ENCODE peak calls at places on chromosomes 3 and 15, in ten cellular contexts. I, K, S, B, X, V, P, Z, G and N are unnamed samples. For H3K27me3, the result is how much of the 10 kb centered on the place peaks cover.

GRCh38 chr3:52880047-52880446 is 17.3 kb downstream of the STIMATE start:
- DNase-seq in I (no peak), G (no peak), S (no peak), P (no peak), K (no peak), X (no peak), V (no peak), Z (no peak), B (no peak), N (no peak)

GRCh38 chr3:113696658-113697191 is 283 bp upstream of the USF3 start:
- DNase-seq in I (peak), B (peak), P (peak), X (peak), V (peak), G (peak), S (peak), K (peak), Z (peak), N (peak)

GRCh38 chr3:125107861-125108567 is 52.2 kb upstream of the HEG1 start:
- DNase-seq in G (no peak), X (peak), V (no peak), S (peak), Z (no peak), P (no peak), I (no peak), K (peak), B (no peak), N (peak)

GRCh38 chr3:52324676-52325075 is 8.6 kb downstream of the DNAH1 start:
- DNase-seq in K (no peak), V (no peak), G (no peak), X (no peak), P (no peak), Z (no peak), B (no peak), I (no peak), S (no peak), N (no peak)

GRCh38 chr3:72223116-72223515 is 438.2 kb upstream of the PROK2 start:
- DNase-seq in G (no peak), V (no peak), I (no peak), Z (no peak), P (no peak), X (no peak), K (no peak), B (no peak), S (no peak), N (no peak)

GRCh38 chr3:89504432-89504831 is 397.0 kb downstream of the EPHA3 start:
- DNase-seq in G (no peak), I (no peak), X (no peak), P (no peak), K (no peak), V (no peak), S (no peak), B (no peak), Z (no peak), N (no peak)

GRCh38 chr15:34603095-34603494 is 19.6 kb upstream of the GOLGA8B start:
- DNase-seq in V (no peak), P (peak), G (no peak), X (no peak), B (no peak), I (no peak), Z (no peak), S (no peak), K (no peak), N (no peak)

GRCh38 chr3:171383206-171384018 is 76.8 kb downstream of the TNIK start:
- DNase-seq in Z (no peak), X (no peak), G (no peak), V (no peak), B (no peak), I (no peak), S (peak), P (no peak), K (peak), N (no peak)

GRCh38 chr15:63950911-63951481 is 95.3 kb downstream of the DAPK2 start:
- DNase-seq in S (peak), P (no peak), V (no peak), G (no peak), B (no peak), X (no peak), K (peak), Z (no peak), I (no peak), N (no peak)

GRCh38 chr15:29055876-29056275 is 170.1 kb downstream of the APBA2 start:
- DNase-seq in K (no peak), Z (no peak), V (no peak), P (no peak), B (no peak), X (peak), S (no peak), I (no peak), G (no peak), N (no peak)

GRCh38 chr3:21779909-21780308 is 28.9 kb upstream of the ZNF385D start:
- DNase-seq in S (peak), I (no peak), K (no peak), Z (no peak), B (no peak), X (no peak), V (no peak), G (no peak), P (no peak), N (no peak)

GRCh38 chr3:116179091-116179490 is 266.2 kb downstream of the LSAMP start:
- DNase-seq in S (peak), Z (no peak), G (no peak), P (no peak), I (no peak), V (no peak), X (no peak), K (no peak), B (no peak), N (no peak)

GRCh38 chr15:92322566-92323355 is 70.9 kb upstream of the ST8SIA2 start:
- DNase-seq in G (no peak), V (no peak), I (no peak), K (no peak), X (no peak), Z (no peak), B (no peak), S (no peak), P (no peak), N (no peak)

GRCh38 chr15:59687831-59688230 is 1.3 kb downstream of the BNIP2 start:
- DNase-seq in K (peak), I (no peak), G (no peak), Z (no peak), V (no peak), B (no peak), X (no peak), P (peak), S (peak), N (no peak)

GRCh38 chr15:31060429-31061140 is 40.9 kb downstream of the TRPM1 start:
- DNase-seq in X (no peak), B (no peak), K (no peak), P (no peak), V (no peak), Z (no peak), I (no peak), S (no peak), G (no peak), N (no peak)

GRCh38 chr15:41018534-41018933 is 65.3 kb downstream of the CHAC1 start:
- DNase-seq in I (no peak), G (no peak), P (peak), V (peak), X (no peak), B (peak), K (no peak), Z (no peak), S (peak), N (no peak)

GRCh38 chr3:86987421-86987715 is 3.6 kb downstream of the VGLL3 start:
- DNase-seq in V (no peak), G (no peak), P (no peak), Z (no peak), K (no peak), S (no peak), B (no peak), I (no peak), X (no peak), N (no peak)

GRCh38 chr3:86989611-86990010 is 1.3 kb downstream of the VGLL3 start:
- DNase-seq in X (no peak), G (no peak), Z (no peak), I (no peak), B (no peak), K (no peak), S (peak), V (no peak), P (no peak), N (no peak)

GRCh38 chr3:86990171-86990733 is 697 bp downstream of the VGLL3 start:
- DNase-seq in I (no peak), X (peak), B (peak), P (peak), Z (no peak), K (no peak), S (peak), V (no peak), G (peak), N (no peak)

GRCh38 chr3:86988235-86988634 is 2.7 kb downstream of the VGLL3 start:
- DNase-seq in G (no peak), V (no peak), P (no peak), I (no peak), S (peak), Z (no peak), B (no peak), X (no peak), K (peak), N (no peak)

DNA sequence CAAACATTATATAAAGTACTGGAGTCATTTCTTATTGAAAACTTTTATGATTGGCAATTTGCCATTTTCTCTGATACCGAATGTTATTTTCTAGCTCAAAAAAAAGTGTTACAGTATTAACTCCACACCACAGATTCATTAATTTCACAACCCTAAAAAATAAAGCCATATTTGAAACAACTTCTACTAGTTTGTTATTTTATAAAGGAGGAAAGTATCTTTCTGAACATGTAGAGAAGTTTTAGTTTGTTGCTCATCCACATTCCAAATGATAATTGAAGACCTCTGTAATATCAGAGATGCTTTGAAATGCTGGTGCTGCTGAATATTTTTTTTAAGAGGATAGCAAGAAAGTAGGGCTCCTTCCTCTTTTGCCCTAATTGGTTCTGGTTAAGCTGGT is 2.0 kb downstream of the VGLL3 start:
- DNase-seq in Z (no peak), P (no peak), K (no peak), V (no peak), S (peak), B (no peak), I (no peak), G (no peak), X (no peak), N (no peak)
- H3K4me3 ChIP-seq in Z (peak), P (no peak), K (peak), V (peak), S (peak), B (no peak), I (peak), G (no peak), X (peak), N (no peak)

DNA sequence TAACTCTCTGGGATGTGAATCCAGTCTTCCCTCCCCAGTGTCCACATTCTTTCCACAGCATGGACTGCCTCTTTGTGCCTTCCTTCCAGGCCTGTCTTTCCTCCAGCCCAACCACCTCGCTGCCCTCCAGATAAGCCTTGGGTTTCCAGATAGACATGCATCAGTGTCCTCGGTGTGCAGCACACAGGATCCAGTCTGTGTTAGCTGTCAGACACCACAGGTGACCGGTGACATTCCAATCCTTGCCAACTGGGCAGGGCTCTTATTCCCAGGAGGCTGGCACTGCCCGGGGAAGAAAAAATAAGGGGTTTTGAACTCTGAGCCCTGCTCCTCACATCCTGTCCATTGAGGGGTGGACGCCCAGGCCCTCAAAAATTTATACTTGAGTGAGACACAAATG is 6.0 kb upstream of the SLC6A1 start:
- DNase-seq in B (no peak), S (no peak), G (no peak), P (no peak), X (no peak), I (no peak), Z (no peak), V (no peak), K (no peak), N (no peak)
- H3K27me3 ChIP-seq in B (half or more), S (under half), G (under half), P (under half), X (under half), I (under half), Z (under half), V (under half), K (under half), N (under half)

GRCh38 chr3:117995795-117996194 is 1038.9 kb downstream of the IGSF11 start:
- DNase-seq in P (no peak), V (no peak), S (no peak), I (no peak), G (no peak), Z (no peak), X (no peak), B (no peak), K (no peak), N (no peak)
- H3K4me3 ChIP-seq in P (no peak), V (no peak), S (peak), I (no peak), G (no peak), Z (peak), X (no peak), B (no peak), K (no peak), N (no peak)

GRCh38 chr3:58690490-58690889 is 23.9 kb upstream of the FAM3D start:
- DNase-seq in X (no peak), S (no peak), V (no peak), I (no peak), Z (no peak), G (no peak), K (no peak), P (no peak), B (no peak), N (no peak)

GRCh38 chr3:58693929-58694850 is 27.6 kb upstream of the FAM3D start:
- DNase-seq in Z (no peak), V (no peak), X (no peak), B (no peak), K (no peak), G (no peak), P (no peak), S (no peak), I (no peak), N (no peak)

GRCh38 chr3:58692484-58692883 is 25.9 kb upstream of the FAM3D start:
- DNase-seq in I (no peak), V (no peak), S (no peak), K (no peak), X (no peak), P (no peak), G (no peak), Z (no peak), B (no peak), N (no peak)

GRCh38 chr3:58688563-58688962 is 22.0 kb upstream of the FAM3D start:
- DNase-seq in K (no peak), I (no peak), B (no peak), X (no peak), G (no peak), Z (no peak), P (no peak), S (no peak), V (peak), N (no peak)

GRCh38 chr3:58691997-58692396 is 25.4 kb upstream of the FAM3D start:
- DNase-seq in P (no peak), I (no peak), G (no peak), Z (no peak), X (no peak), S (peak), B (no peak), K (no peak), V (no peak), N (no peak)
- H3K27me3 ChIP-seq in P (under half), I (under half), G (under half), Z (under half), X (under half), S (under half), B (under half), K (under half), V (under half), N (under half)

DNA sequence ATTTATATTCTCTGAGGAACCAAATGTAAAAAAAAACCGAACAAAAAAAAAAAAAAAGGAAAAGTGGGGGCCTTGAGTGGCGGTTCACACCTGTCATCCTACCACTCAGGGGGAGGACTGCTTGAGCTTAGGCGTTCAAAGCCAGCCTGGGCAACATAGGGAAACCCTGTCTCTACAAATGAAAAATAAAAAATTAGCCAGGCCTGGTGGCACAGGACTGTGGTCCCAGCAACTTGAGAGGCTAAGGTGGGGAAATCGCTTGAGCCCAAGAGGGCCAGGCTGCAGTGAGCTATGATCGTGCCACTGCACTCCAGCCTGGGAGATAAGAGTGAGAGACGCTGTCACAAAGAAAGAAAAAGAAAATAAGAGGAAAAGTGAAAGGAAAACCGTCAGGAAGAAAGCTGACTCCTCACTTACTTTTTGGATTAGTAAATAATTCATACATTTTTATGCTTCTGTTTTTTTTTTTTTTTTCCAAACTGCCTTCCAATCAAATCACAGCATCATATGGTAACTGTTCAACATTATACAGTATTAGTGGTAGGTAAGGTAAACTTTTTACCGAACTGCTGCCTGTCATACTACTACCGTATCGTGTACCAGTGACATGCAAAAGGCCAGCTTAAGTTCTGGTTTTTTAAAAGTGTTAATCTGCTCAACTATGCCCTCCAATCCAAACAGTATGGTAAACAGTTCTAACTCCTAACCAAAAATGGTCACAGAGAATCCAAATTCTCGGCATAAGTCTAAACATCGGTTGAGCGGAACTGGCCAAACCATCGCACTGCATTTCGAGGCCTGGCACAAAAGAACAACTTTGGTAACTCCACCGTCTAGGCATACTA is 1.2 kb downstream of the PHC3 start:
- DNase-seq in K (peak), Z (no peak), G (no peak), V (no peak), X (no peak), P (peak), B (peak), S (peak), I (no peak), N (no peak)
- H3K4me3 ChIP-seq in K (peak), Z (peak), G (peak), V (peak), X (peak), P (peak), B (peak), S (peak), I (peak), N (peak)

GRCh38 chr3:143267984-143268383 is 148.4 kb downstream of the CHST2 start:
- DNase-seq in B (no peak), K (peak), P (no peak), X (no peak), I (no peak), S (peak), G (no peak), V (no peak), Z (no peak), N (no peak)
- H3K27me3 ChIP-seq in B (under half), K (under half), P (under half), X (under half), I (under half), S (under half), G (under half), V (under half), Z (under half), N (under half)

GRCh38 chr3:46184469-46184868 is 23.6 kb downstream of the CCR1 start:
- DNase-seq in V (no peak), K (peak), P (no peak), S (peak), B (no peak), G (no peak), X (no peak), I (no peak), Z (no peak), N (peak)

GRCh38 chr3:46188708-46189107 is 19.4 kb downstream of the CCR1 start:
- DNase-seq in I (no peak), P (no peak), S (no peak), B (no peak), X (no peak), G (no peak), V (no peak), K (no peak), Z (no peak), N (no peak)

GRCh38 chr3:46187876-46188275 is 20.2 kb downstream of the CCR1 start:
- DNase-seq in Z (no peak), K (peak), B (no peak), I (no peak), V (no peak), X (no peak), P (peak), G (no peak), S (peak), N (peak)

GRCh38 chr3:46183330-46183729 is 24.8 kb downstream of the CCR1 start:
- DNase-seq in G (no peak), S (no peak), P (no peak), I (no peak), V (no peak), B (no peak), X (no peak), Z (no peak), K (no peak), N (no peak)

DNA sequence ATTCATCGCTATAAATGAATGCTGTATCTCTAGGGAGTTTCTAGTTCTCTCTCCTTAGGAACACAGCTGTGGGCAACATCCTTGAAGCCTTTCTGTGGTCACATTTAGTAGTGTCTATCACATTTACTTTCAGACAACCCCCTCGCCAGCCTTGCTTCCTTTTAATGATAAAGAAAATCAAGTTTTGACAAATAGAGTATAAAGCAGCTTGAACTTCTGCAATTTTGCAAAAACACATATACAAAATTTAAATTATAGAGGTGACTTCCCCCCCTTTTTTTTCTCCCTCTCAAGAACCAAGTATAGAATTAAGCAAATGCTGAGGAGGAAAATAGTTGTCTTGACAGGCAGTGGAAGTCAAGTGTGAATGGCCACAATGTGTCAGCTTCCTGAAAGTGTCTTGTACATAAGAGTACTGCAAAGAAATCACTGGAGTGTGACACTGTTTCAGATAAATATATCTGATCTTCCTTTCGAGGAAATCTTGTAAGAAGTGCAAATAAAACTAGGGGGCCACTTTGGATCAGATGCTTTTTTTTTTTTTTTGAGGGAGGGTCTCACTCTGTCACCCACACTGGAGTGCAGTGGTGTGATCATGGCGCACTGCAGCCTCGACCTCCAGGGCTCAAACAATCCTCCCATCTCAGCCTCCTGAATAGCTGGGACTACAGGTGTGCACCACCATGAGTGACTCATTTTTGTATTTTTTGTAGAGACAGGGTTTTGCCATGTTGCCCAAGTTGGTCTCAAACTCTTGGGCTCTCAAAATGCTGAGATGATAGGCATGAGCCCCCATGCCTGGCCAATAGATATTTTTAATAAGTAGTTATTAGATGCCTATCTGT is 21.0 kb downstream of the CCR1 start:
- DNase-seq in P (peak), Z (no peak), I (no peak), G (no peak), K (no peak), V (no peak), B (no peak), X (no peak), S (no peak), N (peak)
- H3K4me3 ChIP-seq in P (no peak), Z (no peak), I (no peak), G (no peak), K (no peak), V (no peak), B (no peak), X (no peak), S (no peak), N (no peak)